ENCODE peak calls at places on chromosomes 16 and 17, in four cellular contexts. X is K562, J is HepG2, B is H1. G is an unnamed sample.

GRCh38 chr17:14304876-14305636 is 4.2 kb downstream of the HS3ST3B1 start:
- DNase-seq in J (peak), B (no peak), X (no peak), G (no peak)

GRCh38 chr17:32289454-32289853 is 23.8 kb downstream of the RHBDL3 start:
- DNase-seq in B (no peak), X (no peak), J (no peak), G (no peak)

GRCh38 chr16:19346335-19346922 is 60.9 kb downstream of the CLEC19A start:
- DNase-seq in X (no peak), B (no peak), J (no peak), G (no peak)

GRCh38 chr17:16817201-16817600 is 127.2 kb downstream of the CCDC144A start:
- DNase-seq in B (no peak), J (no peak), X (no peak), G (no peak)

GRCh38 chr16:48054881-48055601 is 100.8 kb downstream of the ABCC12 start:
- DNase-seq in J (peak), B (no peak), X (peak), G (peak)

GRCh38 chr17:62712011-62712615 is 84.6 kb downstream of the MRC2 start:
- DNase-seq in J (no peak), B (no peak), X (no peak), G (no peak)

GRCh38 chr17:55285340-55286301 is 20.9 kb downstream of the HLF start:
- DNase-seq in B (no peak), X (no peak), J (peak), G (peak)

GRCh38 chr17:9932481-9932880 is 27.4 kb upstream of the RCVRN start:
- DNase-seq in X (no peak), J (no peak), B (no peak), G (no peak)

GRCh38 chr17:1746975-1747543 is 4.4 kb downstream of the SERPINF2 start:
- DNase-seq in B (no peak), J (no peak), X (no peak), G (peak)

GRCh38 chr17:19448341-19449268 is 37.6 kb downstream of the RNF112 start:
- DNase-seq in J (peak), X (no peak), B (no peak), G (peak)

GRCh38 chr17:40399185-40399584 is 18.5 kb downstream of the TOP2A start:
- DNase-seq in X (peak), B (no peak), J (peak), G (no peak)

GRCh38 chr17:48586355-48586924 is 3.6 kb downstream of the HOXB3 start:
- DNase-seq in B (no peak), J (no peak), X (no peak), G (peak)

GRCh38 chr16:67164599-67165061 is at the start of gene HSF4:
- DNase-seq in X (peak), B (no peak), J (peak), G (no peak)

GRCh38 chr16:30485818-30486436 is 13.4 kb downstream of the ITGAL start:
- DNase-seq in J (no peak), X (no peak), B (no peak), G (peak)

GRCh38 chr17:40460585-40460975 is 17.3 kb downstream of the IGFBP4 start:
- DNase-seq in J (no peak), X (no peak), B (no peak), G (no peak)

GRCh38 chr17:3879591-3880417 is 13.0 kb downstream of the CAMKK1 start:
- DNase-seq in J (no peak), X (no peak), B (no peak), G (no peak)

GRCh38 chr17:9917131-9917530 is 12.1 kb upstream of the RCVRN start:
- DNase-seq in X (no peak), J (no peak), B (no peak), G (no peak)

GRCh38 chr17:27282054-27282501 is 11.8 kb upstream of the WSB1 start:
- DNase-seq in J (no peak), B (no peak), X (no peak), G (no peak)

GRCh38 chr16:80164881-80165280 is 375.9 kb upstream of the DYNLRB2 start:
- DNase-seq in B (no peak), X (no peak), J (no peak), G (no peak)

GRCh38 chr16:68707341-68708152 is 29.5 kb upstream of the CDH1 start:
- DNase-seq in B (peak), J (peak), X (peak), G (no peak)

GRCh38 chr17:17445925-17446665 is 30.7 kb upstream of the MED9 start:
- DNase-seq in J (peak), B (no peak), X (no peak), G (peak)

GRCh38 chr17:83149326-83149725 is 69.9 kb downstream of the METRNL start:
- DNase-seq in B (no peak), X (no peak), J (no peak), G (no peak)

GRCh38 chr17:82942166-82943130 is 102.6 kb upstream of the ZNF750 start:
- DNase-seq in X (no peak), B (no peak), J (no peak), G (no peak)

GRCh38 chr16:69106491-69107291 is 1.2 kb downstream of the HAS3 start:
- DNase-seq in B (no peak), J (no peak), X (no peak), G (peak)

GRCh38 chr17:27496501-27496943 is 40.3 kb downstream of the KSR1 start:
- DNase-seq in J (peak), B (peak), X (no peak), G (no peak)

GRCh38 chr16:48272837-48273421 is 25.6 kb upstream of the ABCC11 start:
- DNase-seq in B (no peak), J (no peak), X (no peak), G (peak)

GRCh38 chr17:28500712-28501379 is 5.3 kb upstream of the FOXN1 start:
- DNase-seq in B (no peak), X (no peak), J (no peak), G (no peak)

GRCh38 chr16:83926726-83927397 is 26.2 kb upstream of the OSGIN1 start:
- DNase-seq in B (peak), X (peak), J (peak), G (peak)

GRCh38 chr17:49845210-49845782 is 2.6 kb downstream of the TAC4 start:
- DNase-seq in J (no peak), X (no peak), B (no peak), G (peak)

GRCh38 chr17:68581863-68582645 is 19.1 kb downstream of the FAM20A start:
- DNase-seq in X (no peak), B (no peak), J (no peak), G (no peak)

GRCh38 chr17:51510940-51511339 is 250.6 kb downstream of the UTP18 start:
- DNase-seq in B (no peak), J (no peak), X (no peak), G (no peak)

GRCh38 chr17:80168371-80168770 is 1.5 kb upstream of the CARD14 start:
- DNase-seq in B (no peak), X (no peak), J (no peak), G (no peak)

GRCh38 chr16:58393138-58393504 is 850 bp downstream of the GINS3 start:
- DNase-seq in X (peak), J (peak), B (no peak), G (no peak)

GRCh38 chr17:57899822-57900221 is 50.0 kb upstream of the MRPS23 start:
- DNase-seq in B (no peak), X (no peak), J (no peak), G (no peak)

DNA sequence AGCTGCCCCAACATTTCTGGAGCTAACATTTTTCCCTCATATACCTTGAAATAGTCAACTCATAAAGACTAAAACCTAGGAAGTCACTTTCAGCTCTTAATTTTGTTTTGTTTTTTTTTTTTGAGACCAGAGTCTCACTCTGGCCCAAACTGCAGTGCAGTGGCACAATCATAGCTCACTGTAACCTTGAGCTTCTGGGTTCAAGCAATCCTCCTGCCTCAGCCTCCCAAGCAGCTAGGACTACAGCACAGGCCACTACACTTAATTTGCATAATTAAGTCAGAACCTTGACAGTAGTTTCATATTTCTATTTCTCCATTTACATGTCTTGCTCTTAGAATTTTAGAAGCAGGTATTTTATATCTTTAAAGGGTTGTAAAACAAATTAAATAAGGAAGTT is 4.7 kb downstream of the AMFR start:
- DNase-seq in B (no peak), J (no peak), X (no peak), G (no peak)
- H3K9ac ChIP-seq in B (no peak), J (no peak), X (no peak), G (no peak)

DNA sequence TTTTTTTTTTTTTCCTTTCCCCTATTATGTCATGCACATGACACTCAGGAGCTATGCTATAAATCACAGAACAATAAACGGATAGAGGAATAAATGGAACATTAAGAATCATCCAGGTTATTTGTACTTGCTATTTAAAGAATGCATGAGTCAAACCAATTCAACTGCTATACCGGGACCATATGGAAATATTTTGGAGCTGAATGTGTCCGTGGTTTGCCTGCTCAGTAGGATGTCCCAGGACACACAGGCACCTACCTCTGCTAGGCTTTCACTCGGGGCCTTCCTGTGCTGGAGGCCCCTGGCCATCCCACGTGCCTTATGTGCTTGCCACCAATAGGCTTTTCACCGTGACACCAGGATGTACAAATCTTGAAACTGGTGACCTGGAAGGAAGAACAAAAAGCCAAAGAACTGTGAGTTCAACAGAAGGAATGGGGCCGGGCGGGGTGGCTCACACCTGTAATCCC is 15.3 kb upstream of the SEC14L1 start:
- DNase-seq in B (no peak), J (peak), X (no peak), G (peak)
- H3K4me2 ChIP-seq in B (no peak), J (no peak), X (no peak), G (no peak)

DNA sequence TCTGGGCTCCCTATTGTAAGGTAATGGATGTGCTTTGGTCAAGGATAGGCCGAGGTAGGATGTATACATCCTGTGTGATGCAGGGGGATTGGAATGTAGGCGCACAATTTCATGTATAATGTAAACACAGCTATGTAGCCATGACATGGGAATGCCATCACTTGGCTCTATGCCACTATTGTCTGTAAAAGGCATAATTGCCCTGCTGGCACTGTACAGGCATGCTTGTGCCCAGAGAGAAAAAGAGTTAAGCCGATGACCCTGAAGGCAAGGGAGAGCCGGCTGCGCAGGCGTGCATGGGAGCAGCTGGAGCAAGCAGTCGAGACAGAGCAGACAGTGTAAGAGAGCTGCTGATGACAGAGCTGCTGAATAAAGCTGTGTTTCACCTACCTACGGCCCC is 212.5 kb upstream of the CPHXL start:
- DNase-seq in X (no peak), J (peak), B (no peak), G (no peak)
- TF ChIP-seq JUN in X (no peak), J (no peak), B (no peak), G (no peak)

GRCh38 chr16:2337431-2338296 is 2.9 kb downstream of the ABCA3 start:
- DNase-seq in B (no peak), J (no peak), X (no peak), G (peak)

GRCh38 chr16:2341456-2342447 is 1.2 kb upstream of the ABCA3 start:
- DNase-seq in B (no peak), X (no peak), J (no peak), G (no peak)

GRCh38 chr16:2340564-2341455 is at the start of gene ABCA3:
- DNase-seq in J (peak), X (peak), B (peak), G (peak)

GRCh38 chr16:2343211-2343610 is 2.7 kb upstream of the ABCA3 start:
- DNase-seq in X (peak), B (no peak), J (no peak), G (no peak)

DNA sequence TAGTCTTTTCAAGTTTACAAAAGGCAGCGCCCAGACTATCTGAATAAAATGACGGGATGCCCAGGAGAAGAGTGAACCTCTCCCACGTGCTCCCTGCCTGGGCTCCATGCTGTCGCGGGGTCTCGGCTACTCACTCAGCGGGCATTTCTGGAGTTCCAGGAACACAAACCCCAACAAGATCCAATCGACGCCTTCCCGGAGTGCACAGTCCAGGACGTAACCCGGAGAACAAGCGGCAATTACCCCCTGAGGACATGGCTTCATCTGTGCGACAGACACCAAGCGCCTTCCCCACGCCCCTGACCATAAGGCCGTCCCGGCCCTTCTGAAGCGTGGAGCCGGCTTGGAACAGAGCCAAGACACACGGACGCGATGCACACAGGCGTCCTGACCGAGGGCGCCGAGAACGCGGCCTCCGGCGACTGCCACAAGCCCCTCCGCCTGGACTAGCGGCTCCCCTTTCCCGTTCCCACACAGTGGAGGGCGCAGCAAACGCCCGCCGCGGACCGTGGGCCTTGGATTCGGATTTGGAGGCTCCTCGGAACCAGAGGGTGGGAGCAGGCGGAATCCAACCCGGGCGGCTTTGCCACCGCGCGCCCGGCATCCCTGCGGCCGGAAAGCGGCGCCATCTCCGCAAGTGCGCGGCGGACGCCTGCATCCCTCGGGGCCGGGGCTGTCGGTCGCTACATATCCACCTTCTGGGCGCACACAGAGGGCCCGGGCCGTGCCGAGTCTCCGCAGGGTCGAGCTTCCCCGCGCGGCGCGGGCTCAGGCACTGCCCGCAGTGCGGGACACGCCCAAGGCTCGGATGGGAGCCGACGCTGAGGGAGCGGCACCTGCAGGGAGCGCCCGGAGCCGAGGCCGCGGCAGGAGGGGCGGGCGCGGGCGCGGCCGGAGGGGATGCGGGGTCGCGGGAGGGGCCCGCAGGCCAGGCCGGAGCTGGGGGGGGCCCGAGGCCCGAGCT is 725 bp downstream of the ABCA3 start:
- DNase-seq in J (peak), X (peak), B (no peak), G (peak)
- H3K9ac ChIP-seq in J (peak), X (peak), B (no peak), G (peak)

GRCh38 chr17:6775871-6776405 is at the start of gene FBXO39:
- DNase-seq in B (no peak), X (no peak), J (no peak), G (no peak)
- H3K4me2 ChIP-seq in B (peak), X (no peak), J (no peak), G (no peak)

DNA sequence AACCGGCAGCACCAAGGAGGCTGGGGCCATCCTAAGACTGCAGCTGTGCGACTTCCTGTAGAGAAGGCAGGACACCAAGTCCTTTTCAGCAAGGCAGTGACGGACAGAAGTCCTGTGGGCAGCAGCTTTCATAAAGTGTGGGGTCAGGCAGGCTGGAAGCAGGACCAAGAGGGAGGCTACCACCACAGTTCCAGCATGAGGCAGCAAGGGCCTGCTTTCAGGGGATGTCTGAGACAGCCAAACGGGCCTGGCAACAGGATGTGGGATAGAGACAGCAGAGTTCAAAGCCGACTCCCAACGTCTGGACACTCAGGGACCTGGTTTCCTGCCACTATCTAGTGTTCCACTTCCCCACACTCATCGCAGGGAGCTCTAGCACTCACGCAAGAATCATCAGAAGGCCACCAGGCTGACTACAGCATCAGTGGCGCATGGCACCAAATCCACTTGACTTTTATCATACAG is 5.3 kb downstream of the USP7 start:
- DNase-seq in B (no peak), X (no peak), J (no peak), G (peak)
- TF ChIP-seq JUN in B (no peak), X (no peak), J (peak), G (no peak)

DNA sequence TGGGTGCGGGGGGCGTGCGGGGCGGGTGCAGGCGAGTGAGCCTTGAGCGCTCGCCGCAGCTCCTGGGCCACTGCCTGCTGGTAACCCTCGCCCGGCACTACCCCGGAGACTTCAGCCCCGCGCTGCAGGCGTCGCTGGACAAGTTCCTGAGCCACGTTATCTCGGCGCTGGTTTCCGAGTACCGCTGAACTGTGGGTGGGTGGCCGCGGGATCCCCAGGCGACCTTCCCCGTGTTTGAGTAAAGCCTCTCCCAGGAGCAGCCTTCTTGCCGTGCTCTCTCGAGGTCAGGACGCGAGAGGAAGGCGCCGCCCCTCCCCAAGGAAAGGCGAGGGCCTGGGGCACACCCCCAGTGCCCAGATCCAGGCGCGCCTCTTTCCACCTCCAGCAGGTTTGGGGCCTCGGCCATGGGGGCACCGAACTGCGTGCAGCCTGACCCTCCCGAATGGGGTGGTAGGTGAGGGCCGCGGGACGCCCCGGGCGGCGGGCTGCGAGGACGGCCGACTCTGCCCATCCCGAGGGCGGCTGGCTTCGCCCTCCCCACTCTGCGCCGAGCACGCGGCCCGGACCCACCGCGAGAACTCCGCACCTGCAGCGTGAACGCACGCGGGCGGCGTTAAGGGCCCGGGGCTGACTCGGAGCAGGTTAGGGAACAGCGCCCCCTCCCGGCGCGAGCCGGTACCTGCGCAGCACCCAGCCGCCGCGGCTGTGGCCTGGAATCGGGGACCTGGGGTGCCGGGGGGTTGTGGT is 835 bp downstream of the HBQ1 start:
- DNase-seq in B (peak), J (peak), X (peak), G (peak)
- H3K9ac ChIP-seq in B (no peak), J (peak), X (peak), G (no peak)

GRCh38 chr17:75691371-75692290 is 24.5 kb downstream of the SAP30BP start:
- DNase-seq in J (no peak), B (no peak), X (no peak), G (no peak)
- H3K4me2 ChIP-seq in J (no peak), B (no peak), X (no peak), G (no peak)

GRCh38 chr16:81693467-81694303 is 85.4 kb upstream of the PLCG2 start:
- DNase-seq in J (no peak), X (no peak), B (no peak), G (no peak)
- TF ChIP-seq JUN in J (no peak), X (no peak), B (no peak), G (no peak)

G was measured in endothelial cell of umbilical vein.